ENCODE peak calls at places on chromosome 20, in eight cellular contexts. One of them, this sample, is unnamed.
A peak's percentile ranks its signal among the peaks of the same experiment; 100 is the strongest.

GRCh38 chr20:57385940-57386339 is 5.3 kb upstream of the RBM38 start:
- DNase-seq in CD8-positive, alpha-beta memory T cell: no peak
- DNase-seq in thoracic aorta: no peak
- DNase-seq in mesenchymal stem cell: no peak
- DNase-seq in Caco-2: no peak
- DNase-seq in tibial artery: peak; percentile 59
- DNase-seq in uterus: no peak
- DNase-seq in T-helper 17 cell: no peak
- DNase-seq in this sample: no peak

GRCh38 chr20:51380401-51381385 is 161.8 kb downstream of the NFATC2 start:
- DNase-seq in CD8-positive, alpha-beta memory T cell: no peak
- DNase-seq in thoracic aorta: no peak
- DNase-seq in mesenchymal stem cell: no peak
- DNase-seq in Caco-2: no peak
- DNase-seq in tibial artery: no peak
- DNase-seq in uterus: no peak
- DNase-seq in T-helper 17 cell: no peak
- DNase-seq in this sample: no peak

GRCh38 chr20:21490105-21490504 is 23.8 kb downstream of the NKX2-2 start:
- DNase-seq in CD8-positive, alpha-beta memory T cell: no peak
- DNase-seq in thoracic aorta: no peak
- DNase-seq in mesenchymal stem cell: no peak
- DNase-seq in Caco-2: no peak
- DNase-seq in tibial artery: no peak
- DNase-seq in uterus: no peak
- DNase-seq in T-helper 17 cell: no peak
- DNase-seq in this sample: no peak

GRCh38 chr20:4318891-4319290 is 303.5 kb upstream of the RNF24 start:
- DNase-seq in CD8-positive, alpha-beta memory T cell: no peak
- DNase-seq in thoracic aorta: no peak
- DNase-seq in mesenchymal stem cell: no peak
- DNase-seq in Caco-2: no peak
- DNase-seq in tibial artery: no peak
- DNase-seq in uterus: no peak
- DNase-seq in T-helper 17 cell: no peak
- DNase-seq in this sample: no peak

GRCh38 chr20:63270606-63271325 is 1.8 kb upstream of the ARFGAP1 start:
- DNase-seq in CD8-positive, alpha-beta memory T cell: no peak
- DNase-seq in thoracic aorta: no peak
- DNase-seq in mesenchymal stem cell: no peak
- DNase-seq in Caco-2: no peak
- DNase-seq in tibial artery: no peak
- DNase-seq in uterus: no peak
- DNase-seq in T-helper 17 cell: no peak
- DNase-seq in this sample: no peak

GRCh38 chr20:2619961-2620595 is 32.4 kb upstream of the NOP56 start:
- DNase-seq in CD8-positive, alpha-beta memory T cell: no peak
- DNase-seq in thoracic aorta: no peak
- DNase-seq in mesenchymal stem cell: peak; percentile 20
- DNase-seq in Caco-2: no peak
- DNase-seq in tibial artery: no peak
- DNase-seq in uterus: no peak
- DNase-seq in T-helper 17 cell: no peak
- DNase-seq in this sample: no peak

GRCh38 chr20:46139243-46139889 is 21.3 kb downstream of the CD40 start:
- DNase-seq in CD8-positive, alpha-beta memory T cell: no peak
- DNase-seq in thoracic aorta: no peak
- DNase-seq in mesenchymal stem cell: no peak
- DNase-seq in Caco-2: no peak
- DNase-seq in tibial artery: no peak
- DNase-seq in uterus: no peak
- DNase-seq in T-helper 17 cell: no peak
- DNase-seq in this sample: no peak

GRCh38 chr20:62835931-62836861 is 19.3 kb downstream of the COL9A3 start:
- DNase-seq in CD8-positive, alpha-beta memory T cell: no peak
- DNase-seq in thoracic aorta: no peak
- DNase-seq in mesenchymal stem cell: no peak
- DNase-seq in Caco-2: peak; percentile 45
- DNase-seq in tibial artery: no peak
- DNase-seq in uterus: no peak
- DNase-seq in T-helper 17 cell: no peak
- DNase-seq in this sample: no peak

GRCh38 chr20:25012616-25013189 is 20.2 kb upstream of the APMAP start:
- DNase-seq in CD8-positive, alpha-beta memory T cell: no peak
- DNase-seq in thoracic aorta: no peak
- DNase-seq in mesenchymal stem cell: no peak
- DNase-seq in Caco-2: peak; percentile 32
- DNase-seq in tibial artery: peak; percentile 48
- DNase-seq in uterus: no peak
- DNase-seq in T-helper 17 cell: no peak
- DNase-seq in this sample: no peak

GRCh38 chr20:37053230-37053950 is 42.4 kb downstream of the RBL1 start:
- DNase-seq in CD8-positive, alpha-beta memory T cell: no peak
- DNase-seq in thoracic aorta: no peak
- DNase-seq in mesenchymal stem cell: peak; percentile 10
- DNase-seq in Caco-2: no peak
- DNase-seq in tibial artery: no peak
- DNase-seq in uterus: no peak
- DNase-seq in T-helper 17 cell: no peak
- DNase-seq in this sample: no peak

GRCh38 chr20:25672659-25673058 is 24.0 kb downstream of the ZNF337 start:
- DNase-seq in CD8-positive, alpha-beta memory T cell: no peak
- DNase-seq in thoracic aorta: no peak
- DNase-seq in mesenchymal stem cell: no peak
- DNase-seq in Caco-2: no peak
- DNase-seq in tibial artery: no peak
- DNase-seq in uterus: no peak
- DNase-seq in T-helper 17 cell: no peak
- DNase-seq in this sample: no peak

GRCh38 chr20:62587757-62588402 is 54.4 kb upstream of the SLCO4A1 start:
- DNase-seq in CD8-positive, alpha-beta memory T cell: no peak
- DNase-seq in thoracic aorta: no peak
- DNase-seq in mesenchymal stem cell: no peak
- DNase-seq in Caco-2: no peak
- DNase-seq in tibial artery: no peak
- DNase-seq in uterus: no peak
- DNase-seq in T-helper 17 cell: no peak
- DNase-seq in this sample: no peak

GRCh38 chr20:57596998-57597939 is 23.0 kb downstream of the ZBP1 start:
- DNase-seq in CD8-positive, alpha-beta memory T cell: peak; percentile 74
- DNase-seq in thoracic aorta: no peak
- DNase-seq in mesenchymal stem cell: peak; percentile 36
- DNase-seq in Caco-2: peak; percentile 73
- DNase-seq in tibial artery: peak; percentile 80
- DNase-seq in uterus: peak; percentile 72
- DNase-seq in T-helper 17 cell: peak; percentile 63
- DNase-seq in this sample: peak; percentile 56

GRCh38 chr20:50190251-50191064 is at the start of gene CEBPB:
- DNase-seq in CD8-positive, alpha-beta memory T cell: peak; percentile 73
- DNase-seq in thoracic aorta: peak; percentile 55
- DNase-seq in mesenchymal stem cell: peak; percentile 95
- DNase-seq in Caco-2: peak; percentile 96
- DNase-seq in tibial artery: peak; percentile 96
- DNase-seq in uterus: peak; percentile 94
- DNase-seq in T-helper 17 cell: peak; percentile 75
- DNase-seq in this sample: peak; percentile 77

GRCh38 chr20:3172126-3172932 is 1.0 kb downstream of the LZTS3 start:
- DNase-seq in CD8-positive, alpha-beta memory T cell: no peak
- DNase-seq in thoracic aorta: no peak
- DNase-seq in mesenchymal stem cell: no peak
- DNase-seq in Caco-2: no peak
- DNase-seq in tibial artery: peak; percentile 62
- DNase-seq in uterus: no peak
- DNase-seq in T-helper 17 cell: no peak
- DNase-seq in this sample: no peak

GRCh38 chr20:49320460-49320859 is 42.6 kb upstream of the ZNFX1 start:
- DNase-seq in CD8-positive, alpha-beta memory T cell: no peak
- DNase-seq in thoracic aorta: no peak
- DNase-seq in mesenchymal stem cell: peak; percentile 62
- DNase-seq in Caco-2: peak; percentile 86
- DNase-seq in tibial artery: no peak
- DNase-seq in uterus: no peak
- DNase-seq in T-helper 17 cell: no peak
- DNase-seq in this sample: no peak

GRCh38 chr20:56234110-56234509 is 14.4 kb upstream of the MC3R start:
- DNase-seq in CD8-positive, alpha-beta memory T cell: no peak
- DNase-seq in thoracic aorta: no peak
- DNase-seq in mesenchymal stem cell: no peak
- DNase-seq in Caco-2: no peak
- DNase-seq in tibial artery: no peak
- DNase-seq in uterus: no peak
- DNase-seq in T-helper 17 cell: no peak
- DNase-seq in this sample: no peak
- H3K9me3 ChIP-seq in CD8-positive, alpha-beta memory T cell: no peaks in the 10 kb centered on the region
- H3K9me3 ChIP-seq in thoracic aorta: peaks cover 3% of the 10 kb centered on the region
- H3K9me3 ChIP-seq in mesenchymal stem cell: peaks cover 26% of the 10 kb centered on the region
- H3K9me3 ChIP-seq in Caco-2: peaks cover 21% of the 10 kb centered on the region
- H3K9me3 ChIP-seq in tibial artery: no peaks in the 10 kb centered on the region
- H3K9me3 ChIP-seq in uterus: no peaks in the 10 kb centered on the region
- H3K9me3 ChIP-seq in T-helper 17 cell: no peaks in the 10 kb centered on the region
- H3K9me3 ChIP-seq in this sample: peaks cover 6% of the 10 kb centered on the region

DNA sequence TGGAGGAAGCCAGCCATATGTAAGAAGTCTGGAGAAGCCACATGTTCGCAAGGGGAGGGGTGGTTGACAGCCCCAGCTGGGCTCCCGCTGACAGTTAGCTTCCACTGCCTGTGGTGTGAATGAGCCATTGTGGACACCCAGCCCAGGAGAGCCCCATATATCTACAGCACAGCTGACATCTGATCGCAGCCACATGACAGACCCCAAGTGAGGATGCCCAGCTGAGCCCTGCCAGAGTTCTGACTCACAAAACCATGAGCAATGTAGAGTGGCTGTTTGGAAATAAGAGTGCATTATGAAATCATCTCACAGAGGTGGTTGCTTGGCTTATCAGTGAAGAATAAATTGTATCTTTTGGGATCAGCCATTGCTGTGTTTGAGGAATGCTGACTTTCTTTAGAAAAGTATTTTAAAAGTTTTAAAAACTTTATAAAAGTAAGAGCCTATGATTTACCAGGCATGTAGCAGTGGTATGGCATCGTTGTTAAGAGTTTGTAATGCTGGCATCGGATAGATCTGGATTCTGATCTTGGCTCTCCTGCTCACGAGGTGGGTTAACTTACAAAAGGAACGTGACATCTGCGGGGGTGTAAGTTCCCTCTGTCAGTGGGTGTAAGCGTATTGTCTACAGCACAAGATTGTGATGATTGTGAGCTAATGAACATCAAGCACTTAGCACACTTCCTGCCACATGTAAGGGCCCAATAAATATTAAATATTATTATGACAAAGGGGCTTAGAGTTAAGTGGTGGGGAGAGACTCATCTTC is 24.1 kb downstream of the CFAP61 start:
- DNase-seq in CD8-positive, alpha-beta memory T cell: no peak
- DNase-seq in thoracic aorta: no peak
- DNase-seq in mesenchymal stem cell: peak; percentile 55
- DNase-seq in Caco-2: no peak
- DNase-seq in tibial artery: no peak
- DNase-seq in uterus: no peak
- DNase-seq in T-helper 17 cell: no peak
- DNase-seq in this sample: no peak
- H3K9me3 ChIP-seq in CD8-positive, alpha-beta memory T cell: no peaks in the 10 kb centered on the region
- H3K9me3 ChIP-seq in thoracic aorta: no peaks in the 10 kb centered on the region
- H3K9me3 ChIP-seq in mesenchymal stem cell: no peaks in the 10 kb centered on the region
- H3K9me3 ChIP-seq in Caco-2: no peaks in the 10 kb centered on the region
- H3K9me3 ChIP-seq in tibial artery: no peaks in the 10 kb centered on the region
- H3K9me3 ChIP-seq in uterus: no peaks in the 10 kb centered on the region
- H3K9me3 ChIP-seq in T-helper 17 cell: no peaks in the 10 kb centered on the region
- H3K9me3 ChIP-seq in this sample: no peaks in the 10 kb centered on the region

GRCh38 chr20:31488171-31488570 is 13.1 kb downstream of the REM1 start:
- DNase-seq in CD8-positive, alpha-beta memory T cell: no peak
- DNase-seq in thoracic aorta: no peak
- DNase-seq in mesenchymal stem cell: no peak
- DNase-seq in Caco-2: no peak
- DNase-seq in tibial artery: no peak
- DNase-seq in uterus: peak; percentile 24
- DNase-seq in T-helper 17 cell: no peak
- DNase-seq in this sample: no peak

GRCh38 chr20:31494131-31494530 is 19.0 kb downstream of the REM1 start:
- DNase-seq in CD8-positive, alpha-beta memory T cell: no peak
- DNase-seq in thoracic aorta: no peak
- DNase-seq in mesenchymal stem cell: peak; percentile 52
- DNase-seq in Caco-2: peak; percentile 86
- DNase-seq in tibial artery: no peak
- DNase-seq in uterus: no peak
- DNase-seq in T-helper 17 cell: no peak
- DNase-seq in this sample: no peak

GRCh38 chr20:31485450-31486339 is 10.6 kb downstream of the REM1 start:
- DNase-seq in CD8-positive, alpha-beta memory T cell: no peak
- DNase-seq in thoracic aorta: no peak
- DNase-seq in mesenchymal stem cell: peak; percentile 19
- DNase-seq in Caco-2: no peak
- DNase-seq in tibial artery: peak; percentile 82
- DNase-seq in uterus: peak; percentile 86
- DNase-seq in T-helper 17 cell: no peak
- DNase-seq in this sample: no peak

GRCh38 chr20:31490752-31491151 is 15.7 kb downstream of the REM1 start:
- DNase-seq in CD8-positive, alpha-beta memory T cell: no peak
- DNase-seq in thoracic aorta: no peak
- DNase-seq in mesenchymal stem cell: no peak
- DNase-seq in Caco-2: no peak
- DNase-seq in tibial artery: no peak
- DNase-seq in uterus: no peak
- DNase-seq in T-helper 17 cell: no peak
- DNase-seq in this sample: no peak

GRCh38 chr20:31489152-31489551 is 14.1 kb downstream of the REM1 start:
- DNase-seq in CD8-positive, alpha-beta memory T cell: no peak
- DNase-seq in thoracic aorta: no peak
- DNase-seq in mesenchymal stem cell: no peak
- DNase-seq in Caco-2: no peak
- DNase-seq in tibial artery: no peak
- DNase-seq in uterus: no peak
- DNase-seq in T-helper 17 cell: no peak
- DNase-seq in this sample: no peak
- H3K9me3 ChIP-seq in CD8-positive, alpha-beta memory T cell: no peaks in the 10 kb centered on the region
- H3K9me3 ChIP-seq in thoracic aorta: no peaks in the 10 kb centered on the region
- H3K9me3 ChIP-seq in mesenchymal stem cell: no peaks in the 10 kb centered on the region
- H3K9me3 ChIP-seq in Caco-2: no peaks in the 10 kb centered on the region
- H3K9me3 ChIP-seq in tibial artery: no peaks in the 10 kb centered on the region
- H3K9me3 ChIP-seq in uterus: no peaks in the 10 kb centered on the region
- H3K9me3 ChIP-seq in T-helper 17 cell: no peaks in the 10 kb centered on the region
- H3K9me3 ChIP-seq in this sample: no peaks in the 10 kb centered on the region

GRCh38 chr20:59676126-59676876 is 72.0 kb downstream of the PHACTR3 start:
- DNase-seq in CD8-positive, alpha-beta memory T cell: no peak
- DNase-seq in thoracic aorta: no peak
- DNase-seq in mesenchymal stem cell: no peak
- DNase-seq in Caco-2: no peak
- DNase-seq in tibial artery: no peak
- DNase-seq in uterus: no peak
- DNase-seq in T-helper 17 cell: no peak
- DNase-seq in this sample: no peak
- H3K9me3 ChIP-seq in CD8-positive, alpha-beta memory T cell: no peaks in the 10 kb centered on the region
- H3K9me3 ChIP-seq in thoracic aorta: no peaks in the 10 kb centered on the region
- H3K9me3 ChIP-seq in mesenchymal stem cell: no peaks in the 10 kb centered on the region
- H3K9me3 ChIP-seq in Caco-2: no peaks in the 10 kb centered on the region
- H3K9me3 ChIP-seq in tibial artery: no peaks in the 10 kb centered on the region
- H3K9me3 ChIP-seq in uterus: no peaks in the 10 kb centered on the region
- H3K9me3 ChIP-seq in T-helper 17 cell: no peaks in the 10 kb centered on the region
- H3K9me3 ChIP-seq in this sample: no peaks in the 10 kb centered on the region

This sample was measured in CD4-positive, CD25-positive, alpha-beta regulatory T cell.